ENCODE peak calls at places on chromosomes 13 and 19, in seven cellular contexts. One of them, this sample, is unnamed.

GRCh38 chr13:39875111-39875510 is 219.6 kb downstream of the COG6 start:
- DNase-seq in OCI-LY7: no peak
- DNase-seq in HL-60: no peak
- DNase-seq in left lung: no peak
- DNase-seq in thoracic aorta: no peak
- DNase-seq in GM23338: no peak
- DNase-seq in stomach: no peak
- DNase-seq in this sample: no peak

GRCh38 chr13:40146586-40147240 is 491.3 kb downstream of the COG6 start:
- DNase-seq in OCI-LY7: peak
- DNase-seq in thoracic aorta: no peak
- DNase-seq in GM23338: no peak
- DNase-seq in stomach: no peak
- DNase-seq in HL-60: no peak
- DNase-seq in left lung: no peak
- DNase-seq in this sample: no peak

GRCh38 chr19:16889883-16890460 is 1.2 kb downstream of the F2RL3 start:
- DNase-seq in OCI-LY7: no peak
- DNase-seq in thoracic aorta: no peak
- DNase-seq in HL-60: no peak
- DNase-seq in stomach: no peak
- DNase-seq in left lung: no peak
- DNase-seq in GM23338: no peak
- DNase-seq in this sample: no peak

GRCh38 chr19:20315543-20315942 is 148.5 kb downstream of the ZNF486 start:
- DNase-seq in left lung: no peak
- DNase-seq in GM23338: no peak
- DNase-seq in HL-60: no peak
- DNase-seq in stomach: no peak
- DNase-seq in OCI-LY7: no peak
- DNase-seq in thoracic aorta: no peak
- DNase-seq in this sample: no peak

GRCh38 chr13:93690139-93690538 is 463.5 kb downstream of the GPC6 start:
- DNase-seq in left lung: no peak
- DNase-seq in HL-60: no peak
- DNase-seq in thoracic aorta: no peak
- DNase-seq in stomach: no peak
- DNase-seq in OCI-LY7: no peak
- DNase-seq in GM23338: peak
- DNase-seq in this sample: peak

GRCh38 chr13:30551194-30551593 is 66.5 kb upstream of the USPL1 start:
- DNase-seq in GM23338: peak
- DNase-seq in HL-60: no peak
- DNase-seq in thoracic aorta: no peak
- DNase-seq in stomach: no peak
- DNase-seq in OCI-LY7: peak
- DNase-seq in left lung: no peak
- DNase-seq in this sample: no peak

GRCh38 chr13:109447667-109448066 is 338.7 kb downstream of the IRS2 start:
- DNase-seq in left lung: no peak
- DNase-seq in GM23338: no peak
- DNase-seq in HL-60: no peak
- DNase-seq in thoracic aorta: no peak
- DNase-seq in OCI-LY7: no peak
- DNase-seq in stomach: no peak
- DNase-seq in this sample: no peak

GRCh38 chr13:41465215-41465907 is 8.0 kb downstream of the RGCC start:
- DNase-seq in thoracic aorta: no peak
- DNase-seq in stomach: peak
- DNase-seq in OCI-LY7: peak
- DNase-seq in left lung: peak
- DNase-seq in GM23338: no peak
- DNase-seq in HL-60: peak
- DNase-seq in this sample: no peak

GRCh38 chr13:91347996-91348905 is 764 bp downstream of the MIR17HG start:
- DNase-seq in stomach: peak
- DNase-seq in GM23338: no peak
- DNase-seq in left lung: peak
- DNase-seq in thoracic aorta: no peak
- DNase-seq in HL-60: peak
- DNase-seq in OCI-LY7: peak
- DNase-seq in this sample: peak

GRCh38 chr13:26946675-26947342 is 186.2 kb upstream of the GPR12 start:
- DNase-seq in left lung: no peak
- DNase-seq in OCI-LY7: peak
- DNase-seq in GM23338: peak
- DNase-seq in thoracic aorta: no peak
- DNase-seq in stomach: no peak
- DNase-seq in HL-60: peak
- DNase-seq in this sample: no peak

GRCh38 chr19:4580021-4580901 is 20.8 kb upstream of the SEMA6B start:
- DNase-seq in HL-60: no peak
- DNase-seq in stomach: no peak
- DNase-seq in thoracic aorta: no peak
- DNase-seq in OCI-LY7: no peak
- DNase-seq in left lung: no peak
- DNase-seq in GM23338: peak
- DNase-seq in this sample: peak

GRCh38 chr19:49468746-49469447 is 5.1 kb upstream of the FLT3LG start:
- DNase-seq in GM23338: peak
- DNase-seq in HL-60: no peak
- DNase-seq in left lung: peak
- DNase-seq in stomach: peak
- DNase-seq in thoracic aorta: peak
- DNase-seq in OCI-LY7: peak
- DNase-seq in this sample: peak

GRCh38 chr13:43786766-43787517 is at the start of gene ENOX1:
- DNase-seq in thoracic aorta: no peak
- DNase-seq in GM23338: peak
- DNase-seq in left lung: peak
- DNase-seq in stomach: peak
- DNase-seq in HL-60: peak
- DNase-seq in OCI-LY7: peak
- DNase-seq in this sample: peak

GRCh38 chr13:75703768-75704167 is 67.6 kb downstream of the LMO7 start:
- DNase-seq in stomach: no peak
- DNase-seq in left lung: no peak
- DNase-seq in thoracic aorta: no peak
- DNase-seq in HL-60: no peak
- DNase-seq in GM23338: no peak
- DNase-seq in OCI-LY7: no peak
- DNase-seq in this sample: no peak

GRCh38 chr13:28117689-28118377 is 17.5 kb upstream of the FLT3 start:
- DNase-seq in HL-60: no peak
- DNase-seq in GM23338: peak
- DNase-seq in thoracic aorta: no peak
- DNase-seq in OCI-LY7: no peak
- DNase-seq in left lung: peak
- DNase-seq in stomach: peak
- DNase-seq in this sample: peak

GRCh38 chr13:99993660-99994455 is 12.3 kb downstream of the ZIC2 start:
- DNase-seq in GM23338: peak
- DNase-seq in left lung: no peak
- DNase-seq in HL-60: no peak
- DNase-seq in OCI-LY7: no peak
- DNase-seq in thoracic aorta: no peak
- DNase-seq in stomach: no peak
- DNase-seq in this sample: no peak

GRCh38 chr13:85603735-85604134 is 195.5 kb downstream of the SLITRK6 start:
- DNase-seq in OCI-LY7: no peak
- DNase-seq in stomach: no peak
- DNase-seq in thoracic aorta: no peak
- DNase-seq in HL-60: no peak
- DNase-seq in left lung: no peak
- DNase-seq in GM23338: no peak
- DNase-seq in this sample: no peak

GRCh38 chr13:81051873-81052272 is 710.9 kb upstream of the SPRY2 start:
- DNase-seq in OCI-LY7: no peak
- DNase-seq in HL-60: no peak
- DNase-seq in GM23338: peak
- DNase-seq in stomach: no peak
- DNase-seq in thoracic aorta: no peak
- DNase-seq in left lung: no peak
- DNase-seq in this sample: no peak

GRCh38 chr13:52452470-52452869 is 2.0 kb upstream of the VPS36 start:
- DNase-seq in thoracic aorta: no peak
- DNase-seq in left lung: no peak
- DNase-seq in HL-60: no peak
- DNase-seq in stomach: no peak
- DNase-seq in OCI-LY7: no peak
- DNase-seq in GM23338: no peak
- DNase-seq in this sample: no peak

GRCh38 chr19:8654591-8655339 is 24.3 kb downstream of the NFILZ start:
- DNase-seq in thoracic aorta: no peak
- DNase-seq in OCI-LY7: peak
- DNase-seq in HL-60: peak
- DNase-seq in left lung: peak
- DNase-seq in stomach: peak
- DNase-seq in GM23338: peak
- DNase-seq in this sample: peak

GRCh38 chr13:73073050-73073449 is 14.2 kb downstream of the KLF5 start:
- DNase-seq in GM23338: no peak
- DNase-seq in OCI-LY7: no peak
- DNase-seq in thoracic aorta: no peak
- DNase-seq in left lung: no peak
- DNase-seq in stomach: no peak
- DNase-seq in HL-60: no peak
- DNase-seq in this sample: peak

GRCh38 chr19:10317045-10317856 is 1.4 kb upstream of the FDX2 start:
- DNase-seq in OCI-LY7: no peak
- DNase-seq in stomach: no peak
- DNase-seq in HL-60: no peak
- DNase-seq in thoracic aorta: no peak
- DNase-seq in left lung: no peak
- DNase-seq in GM23338: no peak
- DNase-seq in this sample: no peak

GRCh38 chr19:46622118-46622446 is 2.8 kb downstream of the PTGIR start:
- DNase-seq in GM23338: no peak
- DNase-seq in thoracic aorta: no peak
- DNase-seq in HL-60: no peak
- DNase-seq in stomach: no peak
- DNase-seq in OCI-LY7: no peak
- DNase-seq in left lung: no peak
- DNase-seq in this sample: no peak

GRCh38 chr19:46620267-46620666 is 4.6 kb downstream of the PTGIR start:
- DNase-seq in thoracic aorta: no peak
- DNase-seq in GM23338: no peak
- DNase-seq in left lung: no peak
- DNase-seq in OCI-LY7: no peak
- DNase-seq in stomach: no peak
- DNase-seq in HL-60: no peak
- DNase-seq in this sample: no peak

GRCh38 chr19:46621191-46622117 is 3.4 kb downstream of the PTGIR start:
- DNase-seq in left lung: no peak
- DNase-seq in GM23338: peak
- DNase-seq in OCI-LY7: no peak
- DNase-seq in thoracic aorta: no peak
- DNase-seq in stomach: no peak
- DNase-seq in HL-60: no peak
- DNase-seq in this sample: no peak

GRCh38 chr19:46618670-46619231 is 6.1 kb downstream of the PTGIR start:
- DNase-seq in stomach: peak
- DNase-seq in OCI-LY7: peak
- DNase-seq in GM23338: no peak
- DNase-seq in HL-60: no peak
- DNase-seq in left lung: no peak
- DNase-seq in thoracic aorta: no peak
- DNase-seq in this sample: no peak

GRCh38 chr19:46620716-46621115 is 4.2 kb downstream of the PTGIR start:
- DNase-seq in stomach: no peak
- DNase-seq in left lung: no peak
- DNase-seq in OCI-LY7: no peak
- DNase-seq in thoracic aorta: no peak
- DNase-seq in HL-60: no peak
- DNase-seq in GM23338: no peak
- DNase-seq in this sample: no peak
- H3K27ac ChIP-seq in stomach: peak
- H3K27ac ChIP-seq in left lung: peak
- H3K27ac ChIP-seq in OCI-LY7: no peak
- H3K27ac ChIP-seq in thoracic aorta: peak
- H3K27ac ChIP-seq in HL-60: no peak
- H3K27ac ChIP-seq in GM23338: no peak
- H3K27ac ChIP-seq in this sample: peak

GRCh38 chr13:110548891-110549794 is 12.4 kb downstream of the RAB20 start:
- DNase-seq in GM23338: no peak
- DNase-seq in OCI-LY7: no peak
- DNase-seq in thoracic aorta: no peak
- DNase-seq in stomach: no peak
- DNase-seq in left lung: no peak
- DNase-seq in HL-60: no peak
- DNase-seq in this sample: no peak
- H3K27ac ChIP-seq in GM23338: no peak
- H3K27ac ChIP-seq in OCI-LY7: no peak
- H3K27ac ChIP-seq in thoracic aorta: no peak
- H3K27ac ChIP-seq in stomach: peak
- H3K27ac ChIP-seq in left lung: no peak
- H3K27ac ChIP-seq in HL-60: no peak
- H3K27ac ChIP-seq in this sample: no peak

GRCh38 chr13:37418490-37418889 is 180.1 kb downstream of the POSTN start:
- DNase-seq in thoracic aorta: no peak
- DNase-seq in HL-60: no peak
- DNase-seq in OCI-LY7: no peak
- DNase-seq in left lung: no peak
- DNase-seq in stomach: no peak
- DNase-seq in GM23338: no peak
- DNase-seq in this sample: no peak
- H3K27ac ChIP-seq in thoracic aorta: no peak
- H3K27ac ChIP-seq in HL-60: no peak
- H3K27ac ChIP-seq in OCI-LY7: no peak
- H3K27ac ChIP-seq in left lung: no peak
- H3K27ac ChIP-seq in stomach: no peak
- H3K27ac ChIP-seq in GM23338: no peak
- H3K27ac ChIP-seq in this sample: no peak

GRCh38 chr13:114015111-114015551 is 41.3 kb upstream of the C13orf46 start:
- DNase-seq in stomach: peak
- DNase-seq in GM23338: no peak
- DNase-seq in HL-60: no peak
- DNase-seq in left lung: no peak
- DNase-seq in thoracic aorta: no peak
- DNase-seq in OCI-LY7: no peak
- DNase-seq in this sample: no peak

GRCh38 chr13:114017028-114017630 is 43.3 kb upstream of the C13orf46 start:
- DNase-seq in OCI-LY7: no peak
- DNase-seq in stomach: no peak
- DNase-seq in thoracic aorta: no peak
- DNase-seq in left lung: no peak
- DNase-seq in GM23338: peak
- DNase-seq in HL-60: no peak
- DNase-seq in this sample: peak

GRCh38 chr13:114013952-114014629 is 40.2 kb upstream of the C13orf46 start:
- DNase-seq in GM23338: no peak
- DNase-seq in OCI-LY7: no peak
- DNase-seq in left lung: no peak
- DNase-seq in stomach: no peak
- DNase-seq in thoracic aorta: no peak
- DNase-seq in HL-60: no peak
- DNase-seq in this sample: no peak

GRCh38 chr13:114016321-114017027 is 42.6 kb upstream of the C13orf46 start:
- DNase-seq in left lung: no peak
- DNase-seq in thoracic aorta: no peak
- DNase-seq in stomach: no peak
- DNase-seq in GM23338: no peak
- DNase-seq in OCI-LY7: no peak
- DNase-seq in HL-60: no peak
- DNase-seq in this sample: no peak

GRCh38 chr13:114015608-114016295 is 41.9 kb upstream of the C13orf46 start:
- DNase-seq in OCI-LY7: no peak
- DNase-seq in HL-60: no peak
- DNase-seq in GM23338: no peak
- DNase-seq in left lung: no peak
- DNase-seq in thoracic aorta: no peak
- DNase-seq in stomach: peak
- DNase-seq in this sample: no peak
- H3K27ac ChIP-seq in OCI-LY7: no peak
- H3K27ac ChIP-seq in HL-60: no peak
- H3K27ac ChIP-seq in GM23338: no peak
- H3K27ac ChIP-seq in left lung: no peak
- H3K27ac ChIP-seq in thoracic aorta: no peak
- H3K27ac ChIP-seq in stomach: no peak
- H3K27ac ChIP-seq in this sample: no peak